ENCODE peak calls at places on chromosomes 6 and 20, in four cellular contexts. C is NCI-H774; K is stimulated activated naive B cell treated with anti-CD40 and anti-IgM and Interleukin-4, amounts not matched to agents 10 μg/mL and 1 μg/mL and 100 μg/mL, for 72 hours; E is kidney tubule cell. W is an unnamed sample.

GRCh38 chr6:84910881-84911607 is 146.6 kb upstream of the TBX18 start:
- DNase-seq in C (no peak), K (no peak), E (no peak), W (no peak)

GRCh38 chr20:11766961-11767360 is 150.7 kb upstream of the BTBD3 start:
- DNase-seq in C (no peak), K (no peak), E (no peak), W (peak; percentile 29)

GRCh38 chr20:16013631-16014030 is 559.6 kb downstream of the KIF16B start:
- DNase-seq in C (no peak), K (no peak), E (no peak), W (no peak)

GRCh38 chr20:36604952-36605308 is 649 bp upstream of the RAB5IF start:
- DNase-seq in C (peak; percentile 23), K (peak; percentile 75), E (peak; percentile 76), W (peak; percentile 36)

GRCh38 chr6:32847004-32847403 is 3.2 kb upstream of the PSMB8 start:
- DNase-seq in C (no peak), K (no peak), E (no peak), W (no peak)

GRCh38 chr20:48191200-48191599 is 405.9 kb upstream of the SULF2 start:
- DNase-seq in C (no peak), K (no peak), E (peak; percentile 53), W (peak; percentile 19)

GRCh38 chr6:75282706-75283105 is 1.9 kb downstream of the TMEM30A start:
- DNase-seq in C (no peak), K (no peak), E (no peak), W (peak; percentile 9)

GRCh38 chr6:45436544-45437440 is 59.1 kb upstream of the SUPT3H start:
- DNase-seq in C (no peak), K (no peak), E (peak; percentile 60), W (peak; percentile 85)

GRCh38 chr20:22574545-22575086 is 9.8 kb downstream of the FOXA2 start:
- DNase-seq in C (no peak), K (no peak), E (no peak), W (no peak)

GRCh38 chr20:4837760-4838159 is 116.1 kb downstream of the PRND start:
- DNase-seq in C (no peak), K (no peak), E (no peak), W (no peak)

GRCh38 chr6:12490904-12491571 is 200.9 kb downstream of the EDN1 start:
- DNase-seq in C (no peak), K (no peak), E (peak; percentile 68), W (peak; percentile 86)

GRCh38 chr6:105489213-105489525 is 86.3 kb upstream of the PREP start:
- DNase-seq in C (no peak), K (no peak), E (no peak), W (no peak)

GRCh38 chr6:44676826-44677433 is 289.4 kb downstream of the CDC5L start:
- DNase-seq in C (no peak), K (no peak), E (no peak), W (peak; percentile 57)

GRCh38 chr6:144006731-144007454 is 1.2 kb downstream of the PLAGL1 start:
- DNase-seq in C (no peak), K (no peak), E (peak; percentile 75), W (peak; percentile 49)

GRCh38 chr6:139173822-139174221 is 38.9 kb downstream of the HECA start:
- DNase-seq in C (no peak), K (no peak), E (no peak), W (no peak)

GRCh38 chr6:125670586-125670985 is 78.8 kb upstream of the HEY2 start:
- DNase-seq in C (no peak), K (no peak), E (no peak), W (peak; percentile 5)